ENCODE peak calls at places on chromosomes 5 and 9, in ten cellular contexts. B is transverse colon, A is BE2C, S is mucosa of descending colon, O is kidney, N is uterus, W is tibial artery, U is body of pancreas, M is gastrocnemius medialis, Y is tibial nerve. H is an unnamed sample.
A peak's percentile ranks its signal among the peaks of the same experiment; 100 is the strongest.

GRCh38 chr5:179800696-179801201 is 5.9 kb downstream of the MGAT4B start:
- DNase-seq in B (no peak), A (no peak), S (no peak), O (peak; percentile 65), N (peak; percentile 17), W (no peak), U (no peak), M (peak; percentile 20), Y (no peak), H (no peak)

GRCh38 chr9:127563579-127563978 is 48.5 kb upstream of the STXBP1 start:
- DNase-seq in B (no peak), A (no peak), S (no peak), O (no peak), N (no peak), W (no peak), U (no peak), M (no peak), Y (no peak), H (no peak)

GRCh38 chr5:152288499-152288898 is 116.6 kb downstream of the NMUR2 start:
- DNase-seq in B (no peak), A (no peak), S (no peak), O (peak; percentile 63), N (no peak), W (peak; percentile 49), U (peak; percentile 12), M (peak; percentile 12), Y (no peak), H (no peak)

GRCh38 chr5:72387985-72388384 is 67.8 kb downstream of the PTCD2 start:
- DNase-seq in B (no peak), A (no peak), S (no peak), O (no peak), N (no peak), W (no peak), U (no peak), M (no peak), Y (no peak), H (no peak)

GRCh38 chr5:54656261-54656728 is 138.7 kb downstream of the SNX18 start:
- DNase-seq in B (peak; percentile 14), A (no peak), S (no peak), O (no peak), N (peak; percentile 77), W (peak; percentile 62), U (peak; percentile 39), M (peak; percentile 33), Y (no peak), H (no peak)

GRCh38 chr5:135048930-135049329 is 14.9 kb upstream of the PITX1 start:
- DNase-seq in B (no peak), A (no peak), S (peak; percentile 12), O (peak; percentile 18), N (no peak), W (no peak), U (no peak), M (no peak), Y (no peak), H (no peak)

GRCh38 chr5:4384649-4385048 is 755.5 kb upstream of the ADAMTS16 start:
- DNase-seq in B (no peak), A (no peak), S (no peak), O (no peak), N (no peak), W (no peak), U (no peak), M (no peak), Y (no peak), H (no peak)

GRCh38 chr9:128607642-128608350 is 48.9 kb downstream of the DYNC2I2 start:
- DNase-seq in B (peak; percentile 27), A (no peak), S (no peak), O (no peak), N (no peak), W (peak; percentile 82), U (peak; percentile 99), M (peak; percentile 98), Y (no peak), H (no peak)

GRCh38 chr5:141369994-141370848 is at the start of gene PCDHGB3:
- DNase-seq in B (peak; percentile 21), A (no peak), S (no peak), O (no peak), N (no peak), W (peak; percentile 37), U (peak; percentile 36), M (peak; percentile 45), Y (no peak), H (no peak)

GRCh38 chr5:142568271-142568995 is 117.5 kb downstream of the FGF1 start:
- DNase-seq in B (no peak), A (no peak), S (no peak), O (peak; percentile 72), N (peak; percentile 34), W (peak; percentile 23), U (no peak), M (no peak), Y (no peak), H (no peak)

GRCh38 chr9:99345936-99346335 is 123.9 kb downstream of the SEC61B start:
- DNase-seq in B (no peak), A (no peak), S (no peak), O (no peak), N (no peak), W (no peak), U (no peak), M (no peak), Y (no peak), H (no peak)

GRCh38 chr5:107668154-107668932 is 2.4 kb downstream of the EFNA5 start:
- DNase-seq in B (no peak), A (no peak), S (no peak), O (no peak), N (no peak), W (no peak), U (no peak), M (no peak), Y (no peak), H (no peak)

GRCh38 chr5:115949096-115949495 is 13.2 kb upstream of the LVRN start:
- DNase-seq in B (no peak), A (no peak), S (no peak), O (no peak), N (no peak), W (no peak), U (no peak), M (no peak), Y (no peak), H (no peak)

GRCh38 chr9:89802809-89803355 is 198.1 kb downstream of the GADD45G start:
- DNase-seq in B (no peak), A (peak; percentile 64), S (no peak), O (no peak), N (peak; percentile 29), W (peak; percentile 39), U (peak; percentile 31), M (peak; percentile 50), Y (peak; percentile 57), H (no peak)

GRCh38 chr9:72977670-72978069 is 24.8 kb upstream of the ALDH1A1 start:
- DNase-seq in B (no peak), A (no peak), S (no peak), O (no peak), N (no peak), W (no peak), U (no peak), M (no peak), Y (no peak), H (no peak)

GRCh38 chr5:107272954-107273353 is 397.8 kb downstream of the EFNA5 start:
- DNase-seq in B (no peak), A (no peak), S (no peak), O (no peak), N (no peak), W (no peak), U (no peak), M (no peak), Y (no peak), H (no peak)

GRCh38 chr5:125602184-125602583 is 821.0 kb upstream of the GRAMD2B start:
- DNase-seq in B (no peak), A (no peak), S (no peak), O (no peak), N (no peak), W (no peak), U (no peak), M (no peak), Y (no peak), H (no peak)

GRCh38 chr9:76624381-76625048 is 139.7 kb upstream of the PCA3 start:
- DNase-seq in B (no peak), A (no peak), S (no peak), O (no peak), N (no peak), W (no peak), U (no peak), M (no peak), Y (no peak), H (no peak)

GRCh38 chr5:59296317-59297264 is 596.9 kb downstream of the PDE4D start:
- DNase-seq in B (no peak), A (no peak), S (no peak), O (no peak), N (no peak), W (no peak), U (no peak), M (no peak), Y (no peak), H (no peak)

GRCh38 chr5:88727705-88728313 is 155.2 kb downstream of the MEF2C start:
- DNase-seq in B (no peak), A (no peak), S (no peak), O (no peak), N (no peak), W (no peak), U (no peak), M (no peak), Y (no peak), H (no peak)

GRCh38 chr9:19381656-19382055 is 1.6 kb upstream of the RPS6 start:
- DNase-seq in B (no peak), A (no peak), S (no peak), O (no peak), N (no peak), W (no peak), U (no peak), M (no peak), Y (no peak), H (no peak)

GRCh38 chr9:110123364-110124095 is 84.4 kb downstream of the C9orf152 start:
- DNase-seq in B (no peak), A (no peak), S (no peak), O (no peak), N (no peak), W (no peak), U (no peak), M (no peak), Y (no peak), H (no peak)
- H3K4me1 ChIP-seq in B (peaks cover 44% of the 10 kb centered on the region), A (no peaks in the 10 kb centered on the region), S (peaks cover 7% of the 10 kb centered on the region), O (peaks cover 41% of the 10 kb centered on the region), N (peaks cover 1% of the 10 kb centered on the region), W (no peaks in the 10 kb centered on the region), U (peaks cover 13% of the 10 kb centered on the region), M (peaks cover 44% of the 10 kb centered on the region), Y (peaks cover 44% of the 10 kb centered on the region), H (peaks cover 20% of the 10 kb centered on the region)

GRCh38 chr9:95021166-95021886 is 294.8 kb downstream of the AOPEP start:
- DNase-seq in B (no peak), A (no peak), S (no peak), O (no peak), N (no peak), W (no peak), U (no peak), M (no peak), Y (no peak), H (no peak)
- TF ChIP-seq CTCF in B (no peak), A (no peak), S (no peak), O (no peak), N (no peak), W (no peak), U (no peak), M (no peak), Y (no peak), H (no peak)

GRCh38 chr9:125649826-125650225 is 57.2 kb downstream of the MAPKAP1 start:
- DNase-seq in B (no peak), A (no peak), S (no peak), O (no peak), N (no peak), W (no peak), U (no peak), M (no peak), Y (no peak), H (no peak)
- H3K4me1 ChIP-seq in B (peaks cover 20% of the 10 kb centered on the region), A (peaks cover 15% of the 10 kb centered on the region), S (no peaks in the 10 kb centered on the region), O (no peaks in the 10 kb centered on the region), N (no peaks in the 10 kb centered on the region), W (no peaks in the 10 kb centered on the region), U (peaks cover 10% of the 10 kb centered on the region), M (peaks cover 14% of the 10 kb centered on the region), Y (peaks cover 33% of the 10 kb centered on the region), H (peaks cover 2% of the 10 kb centered on the region)

GRCh38 chr9:23638011-23638410 is 188.0 kb downstream of the ELAVL2 start:
- DNase-seq in B (no peak), A (no peak), S (no peak), O (no peak), N (no peak), W (no peak), U (no peak), M (no peak), Y (no peak), H (no peak)
- TF ChIP-seq CTCF in B (no peak), A (no peak), S (no peak), O (no peak), N (no peak), W (no peak), U (no peak), M (no peak), Y (no peak), H (no peak)

H was measured in lung.